ENCODE peak calls at places on chromosomes 1 and 21, in nine cellular contexts. R, T, X, C, D, E, Q, I and K are unnamed samples.

GRCh38 chr21:33645730-33646129 is 3.4 kb downstream of the ITSN1 start:
- DNase-seq in R (peak), T (no peak), X (no peak), C (no peak), D (no peak), E (no peak), Q (no peak), I (no peak), K (no peak)

GRCh38 chr21:45494851-45495680 is 47.2 kb downstream of the SLC19A1 start:
- DNase-seq in R (no peak), T (no peak), X (no peak), C (no peak), D (no peak), E (no peak), Q (no peak), I (no peak), K (no peak)

GRCh38 chr1:80594013-80594412 is 1206.7 kb upstream of the ADGRL2 start:
- DNase-seq in R (no peak), T (no peak), X (no peak), C (no peak), D (no peak), E (no peak), Q (no peak), I (no peak), K (no peak)

GRCh38 chr21:46605759-46606426 is 1.0 kb upstream of the S100B start:
- DNase-seq in R (no peak), T (peak), X (no peak), C (no peak), D (no peak), E (no peak), Q (no peak), I (peak), K (no peak)

GRCh38 chr1:6424000-6424565 is 493 bp upstream of the ESPN start:
- DNase-seq in R (no peak), T (no peak), X (no peak), C (no peak), D (no peak), E (no peak), Q (no peak), I (no peak), K (peak)

GRCh38 chr1:104932030-104932915 is 1182.6 kb downstream of the AMY1C start:
- DNase-seq in R (no peak), T (no peak), X (no peak), C (no peak), D (no peak), E (no peak), Q (no peak), I (no peak), K (no peak)

GRCh38 chr1:107358611-107359342 is 217.9 kb downstream of the NTNG1 start:
- DNase-seq in R (no peak), T (no peak), X (no peak), C (no peak), D (no peak), E (no peak), Q (no peak), I (no peak), K (peak)

GRCh38 chr1:174265273-174265672 is 106.0 kb downstream of the RABGAP1L start:
- DNase-seq in R (no peak), T (no peak), X (no peak), C (no peak), D (no peak), E (no peak), Q (no peak), I (no peak), K (no peak)

GRCh38 chr1:26027716-26028489 is 6.3 kb downstream of the EXTL1 start:
- DNase-seq in R (no peak), T (no peak), X (no peak), C (no peak), D (no peak), E (no peak), Q (no peak), I (no peak), K (no peak)

GRCh38 chr21:31520506-31521163 is 138.9 kb upstream of the SOD1 start:
- DNase-seq in R (no peak), T (no peak), X (no peak), C (no peak), D (no peak), E (no peak), Q (no peak), I (no peak), K (no peak)

GRCh38 chr1:171581766-171582165 is 40.3 kb upstream of the MYOCOS start:
- DNase-seq in R (no peak), T (no peak), X (no peak), C (no peak), D (no peak), E (no peak), Q (no peak), I (peak), K (no peak)